ENCODE peak calls at places on chromosomes 5 and 9, in six cellular contexts. W, N, T, E, G and H are unnamed samples.

GRCh38 chr5:74149395-74149794 is 491.1 kb downstream of the ENC1 start:
- DNase-seq in W (no peak), N (peak; percentile 7), T (no peak), E (no peak), G (peak; percentile 17), H (no peak)

GRCh38 chr5:142403583-142403982 is 78.8 kb upstream of the SPRY4 start:
- DNase-seq in W (no peak), N (no peak), T (no peak), E (no peak), G (no peak), H (no peak)

GRCh38 chr9:93675336-93676150 is 99.2 kb downstream of the PHF2 start:
- DNase-seq in W (no peak), N (no peak), T (peak; percentile 83), E (no peak), G (no peak), H (no peak)

GRCh38 chr9:107637421-107638420 is 148.2 kb upstream of the KLF4 start:
- DNase-seq in W (no peak), N (peak; percentile 74), T (peak; percentile 96), E (no peak), G (peak; percentile 82), H (no peak)

GRCh38 chr9:137723396-137724113 is 104.8 kb downstream of the EHMT1 start:
- DNase-seq in W (no peak), N (no peak), T (no peak), E (no peak), G (no peak), H (no peak)

GRCh38 chr5:53291528-53291927 is 182.0 kb upstream of the MOCS2 start:
- DNase-seq in W (no peak), N (no peak), T (no peak), E (no peak), G (no peak), H (no peak)

GRCh38 chr9:27377147-27377807 is 80.3 kb upstream of the EQTN start:
- DNase-seq in W (no peak), N (no peak), T (no peak), E (no peak), G (no peak), H (no peak)

GRCh38 chr5:98458004-98458403 is 315.5 kb upstream of the RGMB start:
- DNase-seq in W (no peak), N (no peak), T (no peak), E (no peak), G (no peak), H (no peak)

GRCh38 chr5:115946655-115947054 is 15.6 kb upstream of the LVRN start:
- DNase-seq in W (no peak), N (no peak), T (no peak), E (no peak), G (no peak), H (no peak)

GRCh38 chr9:3746296-3747275 is 220.8 kb upstream of the RFX3 start:
- DNase-seq in W (peak; percentile 59), N (no peak), T (no peak), E (no peak), G (no peak), H (no peak)